ENCODE peak calls at places on chromosome 5, in eight cellular contexts. One of them, this sample, is unnamed.

GRCh38 chr5:154714271-154714986 is 40.7 kb upstream of the LARP1 start:
- DNase-seq in gastrocnemius medialis: no peak
- DNase-seq in HCT116: no peak
- DNase-seq in body of pancreas: peak; percentile 63
- DNase-seq in A549: no peak
- DNase-seq in Peyer's patch: peak; percentile 18
- DNase-seq in breast epithelium: no peak
- DNase-seq in suprapubic skin: no peak
- DNase-seq in this sample: no peak

GRCh38 chr5:115895821-115896220 is 54.1 kb downstream of the AP3S1 start:
- DNase-seq in A549: no peak
- DNase-seq in HCT116: no peak
- DNase-seq in body of pancreas: no peak
- DNase-seq in gastrocnemius medialis: no peak
- DNase-seq in Peyer's patch: no peak
- DNase-seq in suprapubic skin: no peak
- DNase-seq in breast epithelium: no peak
- DNase-seq in this sample: no peak

GRCh38 chr5:158164648-158165047 is 305.7 kb upstream of the CLINT1 start:
- DNase-seq in breast epithelium: no peak
- DNase-seq in A549: no peak
- DNase-seq in HCT116: no peak
- DNase-seq in gastrocnemius medialis: no peak
- DNase-seq in suprapubic skin: no peak
- DNase-seq in Peyer's patch: no peak
- DNase-seq in body of pancreas: no peak
- DNase-seq in this sample: no peak

GRCh38 chr5:83548556-83548955 is 77.0 kb downstream of the VCAN start:
- DNase-seq in gastrocnemius medialis: no peak
- DNase-seq in suprapubic skin: no peak
- DNase-seq in breast epithelium: no peak
- DNase-seq in body of pancreas: no peak
- DNase-seq in HCT116: no peak
- DNase-seq in Peyer's patch: no peak
- DNase-seq in A549: no peak
- DNase-seq in this sample: no peak

GRCh38 chr5:96517294-96517693 is 84.2 kb upstream of the PCSK1 start:
- DNase-seq in A549: no peak
- DNase-seq in body of pancreas: no peak
- DNase-seq in HCT116: no peak
- DNase-seq in breast epithelium: no peak
- DNase-seq in gastrocnemius medialis: no peak
- DNase-seq in Peyer's patch: no peak
- DNase-seq in suprapubic skin: no peak
- DNase-seq in this sample: no peak

GRCh38 chr5:135543151-135543818 is 7.5 kb upstream of the NEUROG1 start:
- DNase-seq in suprapubic skin: no peak
- DNase-seq in HCT116: no peak
- DNase-seq in gastrocnemius medialis: no peak
- DNase-seq in breast epithelium: no peak
- DNase-seq in Peyer's patch: no peak
- DNase-seq in A549: no peak
- DNase-seq in body of pancreas: no peak
- DNase-seq in this sample: no peak

GRCh38 chr5:36720688-36721087 is 114.3 kb downstream of the SLC1A3 start:
- DNase-seq in body of pancreas: no peak
- DNase-seq in breast epithelium: no peak
- DNase-seq in suprapubic skin: no peak
- DNase-seq in Peyer's patch: no peak
- DNase-seq in A549: no peak
- DNase-seq in gastrocnemius medialis: no peak
- DNase-seq in HCT116: no peak
- DNase-seq in this sample: no peak

GRCh38 chr5:72956324-72957140 is 691 bp downstream of the FCHO2 start:
- DNase-seq in HCT116: no peak
- DNase-seq in suprapubic skin: peak; percentile 85
- DNase-seq in breast epithelium: peak; percentile 24
- DNase-seq in Peyer's patch: peak; percentile 54
- DNase-seq in body of pancreas: peak; percentile 63
- DNase-seq in gastrocnemius medialis: peak; percentile 37
- DNase-seq in A549: peak; percentile 47
- DNase-seq in this sample: peak; percentile 70

GRCh38 chr5:83957188-83957587 is 236.5 kb upstream of the HAPLN1 start:
- DNase-seq in body of pancreas: no peak
- DNase-seq in Peyer's patch: no peak
- DNase-seq in gastrocnemius medialis: no peak
- DNase-seq in HCT116: no peak
- DNase-seq in suprapubic skin: no peak
- DNase-seq in breast epithelium: no peak
- DNase-seq in A549: no peak
- DNase-seq in this sample: no peak

GRCh38 chr5:15995206-15996052 is 184.2 kb downstream of the MARCHF11 start:
- DNase-seq in Peyer's patch: no peak
- DNase-seq in HCT116: no peak
- DNase-seq in gastrocnemius medialis: no peak
- DNase-seq in suprapubic skin: no peak
- DNase-seq in body of pancreas: no peak
- DNase-seq in A549: no peak
- DNase-seq in breast epithelium: no peak
- DNase-seq in this sample: no peak

GRCh38 chr5:50663636-50664035 is 2.8 kb upstream of the PARP8 start:
- DNase-seq in Peyer's patch: no peak
- DNase-seq in breast epithelium: no peak
- DNase-seq in gastrocnemius medialis: peak; percentile 25
- DNase-seq in body of pancreas: peak; percentile 37
- DNase-seq in A549: no peak
- DNase-seq in suprapubic skin: no peak
- DNase-seq in HCT116: no peak
- DNase-seq in this sample: no peak

GRCh38 chr5:129852747-129853352 is 51.4 kb upstream of the CHSY3 start:
- DNase-seq in gastrocnemius medialis: peak; percentile 31
- DNase-seq in HCT116: peak; percentile 62
- DNase-seq in breast epithelium: peak; percentile 41
- DNase-seq in suprapubic skin: peak; percentile 85
- DNase-seq in Peyer's patch: peak; percentile 61
- DNase-seq in A549: peak; percentile 43
- DNase-seq in body of pancreas: peak; percentile 67
- DNase-seq in this sample: peak; percentile 57

GRCh38 chr5:157372472-157372822 is 87.6 kb upstream of the NIPAL4 start:
- DNase-seq in HCT116: no peak
- DNase-seq in gastrocnemius medialis: no peak
- DNase-seq in suprapubic skin: no peak
- DNase-seq in A549: no peak
- DNase-seq in breast epithelium: no peak
- DNase-seq in Peyer's patch: no peak
- DNase-seq in body of pancreas: no peak
- DNase-seq in this sample: no peak

GRCh38 chr5:156400542-156400941 is 73.6 kb downstream of the SGCD start:
- DNase-seq in breast epithelium: no peak
- DNase-seq in HCT116: no peak
- DNase-seq in Peyer's patch: no peak
- DNase-seq in A549: no peak
- DNase-seq in gastrocnemius medialis: no peak
- DNase-seq in suprapubic skin: no peak
- DNase-seq in body of pancreas: no peak
- DNase-seq in this sample: no peak

DNA sequence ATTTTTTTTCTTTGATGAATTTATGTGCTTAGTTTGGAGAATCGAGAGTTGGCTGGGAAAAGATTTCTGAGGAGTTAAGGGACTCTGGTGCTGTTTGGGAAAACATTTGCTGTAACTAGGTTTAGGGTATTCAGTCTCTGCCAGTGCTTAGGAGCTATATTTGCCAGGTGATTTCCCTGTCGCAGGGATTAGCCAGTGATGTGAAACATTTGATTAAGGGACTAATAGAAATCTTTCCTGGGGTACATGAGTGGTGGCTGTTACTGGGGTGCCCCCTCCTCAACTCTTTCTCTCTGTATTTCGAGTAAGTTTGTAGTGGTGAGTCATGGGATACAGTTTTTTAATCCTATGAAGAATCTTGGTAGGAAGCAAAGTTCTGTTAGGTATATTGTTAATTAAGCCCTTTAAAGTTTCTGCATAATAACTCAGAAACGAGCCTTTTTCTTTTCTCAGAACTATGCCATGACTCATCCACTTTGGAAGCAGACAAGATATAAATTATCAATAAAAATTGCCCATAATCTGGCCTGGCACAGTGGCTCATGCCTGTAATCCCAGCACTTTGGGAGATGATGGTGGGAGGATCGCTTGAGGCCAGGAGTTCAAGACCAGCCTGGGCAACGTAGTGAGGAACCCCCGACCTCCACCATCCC is 18.6 kb downstream of the RGMB start:
- DNase-seq in gastrocnemius medialis: no peak
- DNase-seq in breast epithelium: no peak
- DNase-seq in HCT116: no peak
- DNase-seq in body of pancreas: no peak
- DNase-seq in suprapubic skin: no peak
- DNase-seq in Peyer's patch: no peak
- DNase-seq in A549: no peak
- DNase-seq in this sample: no peak
- TF ChIP-seq POLR2A in gastrocnemius medialis: no peak
- TF ChIP-seq POLR2A in breast epithelium: no peak
- TF ChIP-seq POLR2A in HCT116: no peak
- TF ChIP-seq POLR2A in body of pancreas: no peak
- TF ChIP-seq POLR2A in suprapubic skin: no peak
- TF ChIP-seq POLR2A in Peyer's patch: no peak
- TF ChIP-seq POLR2A in A549: no peak
- TF ChIP-seq POLR2A in this sample: no peak

GRCh38 chr5:137921931-137922330 is 32.7 kb downstream of the PKD2L2 start:
- DNase-seq in breast epithelium: no peak
- DNase-seq in gastrocnemius medialis: no peak
- DNase-seq in A549: no peak
- DNase-seq in body of pancreas: no peak
- DNase-seq in HCT116: no peak
- DNase-seq in Peyer's patch: no peak
- DNase-seq in suprapubic skin: no peak
- DNase-seq in this sample: no peak

GRCh38 chr5:137923856-137924255 is 34.6 kb downstream of the PKD2L2 start:
- DNase-seq in A549: no peak
- DNase-seq in suprapubic skin: no peak
- DNase-seq in HCT116: no peak
- DNase-seq in Peyer's patch: no peak
- DNase-seq in gastrocnemius medialis: no peak
- DNase-seq in body of pancreas: no peak
- DNase-seq in breast epithelium: no peak
- DNase-seq in this sample: no peak
- TF ChIP-seq CTCF in A549: no peak
- TF ChIP-seq CTCF in suprapubic skin: no peak
- TF ChIP-seq CTCF in HCT116: no peak
- TF ChIP-seq CTCF in Peyer's patch: no peak
- TF ChIP-seq CTCF in gastrocnemius medialis: no peak
- TF ChIP-seq CTCF in body of pancreas: no peak
- TF ChIP-seq CTCF in breast epithelium: no peak
- TF ChIP-seq CTCF in this sample: no peak

GRCh38 chr5:179054036-179054785 is 6.0 kb upstream of the ZNF354C start:
- DNase-seq in body of pancreas: no peak
- DNase-seq in HCT116: no peak
- DNase-seq in breast epithelium: no peak
- DNase-seq in suprapubic skin: no peak
- DNase-seq in Peyer's patch: no peak
- DNase-seq in gastrocnemius medialis: no peak
- DNase-seq in A549: no peak
- DNase-seq in this sample: no peak

GRCh38 chr5:179055436-179055835 is 4.7 kb upstream of the ZNF354C start:
- DNase-seq in suprapubic skin: no peak
- DNase-seq in body of pancreas: no peak
- DNase-seq in breast epithelium: no peak
- DNase-seq in A549: no peak
- DNase-seq in gastrocnemius medialis: no peak
- DNase-seq in HCT116: no peak
- DNase-seq in Peyer's patch: no peak
- DNase-seq in this sample: no peak

GRCh38 chr5:179054876-179055275 is 5.3 kb upstream of the ZNF354C start:
- DNase-seq in HCT116: no peak
- DNase-seq in A549: no peak
- DNase-seq in breast epithelium: no peak
- DNase-seq in Peyer's patch: no peak
- DNase-seq in gastrocnemius medialis: no peak
- DNase-seq in suprapubic skin: no peak
- DNase-seq in body of pancreas: no peak
- DNase-seq in this sample: no peak

DNA sequence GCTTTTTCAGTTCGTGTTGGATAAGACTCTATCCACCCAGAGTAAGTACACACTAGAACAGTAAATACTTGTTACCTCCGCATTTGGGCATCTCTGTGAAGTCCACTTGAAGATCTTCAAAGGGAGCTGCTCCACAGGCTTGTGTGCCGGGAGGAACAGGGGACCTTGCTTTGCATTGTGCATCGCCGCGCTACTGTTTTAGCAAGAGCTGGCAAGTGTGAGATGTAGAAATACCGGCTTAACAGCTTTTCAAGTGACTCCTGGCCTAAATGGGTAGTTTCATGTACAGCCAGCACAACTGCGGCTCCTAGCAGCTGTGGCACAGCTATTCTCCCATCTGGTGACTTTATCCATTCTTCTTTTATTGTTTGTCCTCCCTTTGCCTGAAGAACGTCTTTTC is 8.4 kb upstream of the ZNF354C start:
- DNase-seq in suprapubic skin: no peak
- DNase-seq in body of pancreas: no peak
- DNase-seq in gastrocnemius medialis: no peak
- DNase-seq in A549: no peak
- DNase-seq in breast epithelium: no peak
- DNase-seq in HCT116: no peak
- DNase-seq in Peyer's patch: no peak
- DNase-seq in this sample: no peak
- H3K9me3 ChIP-seq in suprapubic skin: peaks cover 12% of the 10 kb centered on the region
- H3K9me3 ChIP-seq in body of pancreas: peaks cover 22% of the 10 kb centered on the region
- H3K9me3 ChIP-seq in gastrocnemius medialis: no peaks in the 10 kb centered on the region
- H3K9me3 ChIP-seq in A549: peaks cover 34% of the 10 kb centered on the region
- H3K9me3 ChIP-seq in breast epithelium: peaks cover 10% of the 10 kb centered on the region
- H3K9me3 ChIP-seq in HCT116: peaks cover 3% of the 10 kb centered on the region
- H3K9me3 ChIP-seq in Peyer's patch: no peaks in the 10 kb centered on the region
- H3K9me3 ChIP-seq in this sample: no peaks in the 10 kb centered on the region

GRCh38 chr5:143355710-143356109 is 47.8 kb downstream of the NR3C1 start:
- DNase-seq in HCT116: peak; percentile 84
- DNase-seq in A549: peak; percentile 93
- DNase-seq in suprapubic skin: peak; percentile 84
- DNase-seq in breast epithelium: peak; percentile 56
- DNase-seq in gastrocnemius medialis: peak; percentile 75
- DNase-seq in Peyer's patch: peak; percentile 26
- DNase-seq in body of pancreas: peak; percentile 75
- DNase-seq in this sample: peak; percentile 33
- TF ChIP-seq POLR2A in HCT116: no peak
- TF ChIP-seq POLR2A in A549: no peak
- TF ChIP-seq POLR2A in suprapubic skin: no peak
- TF ChIP-seq POLR2A in breast epithelium: no peak
- TF ChIP-seq POLR2A in gastrocnemius medialis: no peak
- TF ChIP-seq POLR2A in Peyer's patch: no peak
- TF ChIP-seq POLR2A in body of pancreas: no peak
- TF ChIP-seq POLR2A in this sample: no peak

GRCh38 chr5:181111010-181111409 is 20.0 kb downstream of the OR2V1 start:
- DNase-seq in HCT116: no peak
- DNase-seq in breast epithelium: no peak
- DNase-seq in A549: no peak
- DNase-seq in Peyer's patch: no peak
- DNase-seq in suprapubic skin: peak; percentile 62
- DNase-seq in gastrocnemius medialis: no peak
- DNase-seq in body of pancreas: no peak
- DNase-seq in this sample: no peak
- TF ChIP-seq CTCF in HCT116: no peak
- TF ChIP-seq CTCF in breast epithelium: no peak
- TF ChIP-seq CTCF in A549: no peak
- TF ChIP-seq CTCF in Peyer's patch: no peak
- TF ChIP-seq CTCF in suprapubic skin: no peak
- TF ChIP-seq CTCF in gastrocnemius medialis: no peak
- TF ChIP-seq CTCF in body of pancreas: no peak
- TF ChIP-seq CTCF in this sample: no peak